ENCODE peak calls at places on chromosome 10, in eight cellular contexts. O, E, B, N, T, Q, R and A are unnamed samples.

GRCh38 chr10:122999347-122999746 is 9.2 kb downstream of the IKZF5 start:
- DNase-seq in R (no peak), T (no peak), E (no peak), Q (no peak), B (no peak), O (no peak), N (no peak), A (no peak)

GRCh38 chr10:43395571-43396060 is 13.4 kb downstream of the HNRNPF start:
- DNase-seq in E (no peak), T (no peak), N (no peak), O (no peak), Q (peak; percentile 31), R (peak; percentile 54), B (no peak), A (no peak)

GRCh38 chr10:36425140-36425797 is 700.1 kb upstream of the ANKRD30A start:
- DNase-seq in B (no peak), R (no peak), N (no peak), E (peak; percentile 36), Q (no peak), O (no peak), T (no peak), A (no peak)

GRCh38 chr10:29956335-29956924 is 103.0 kb downstream of the JCAD start:
- DNase-seq in B (no peak), R (no peak), T (no peak), O (no peak), N (no peak), Q (no peak), E (no peak), A (no peak)

GRCh38 chr10:114779803-114780609 is 41.6 kb upstream of the FHIP2A start:
- DNase-seq in N (peak; percentile 82), T (no peak), Q (peak; percentile 93), E (peak; percentile 71), R (no peak), B (peak; percentile 67), O (no peak), A (no peak)

GRCh38 chr10:43124574-43125273 is 13.5 kb upstream of the CSGALNACT2 start:
- DNase-seq in O (no peak), T (no peak), N (no peak), B (no peak), Q (no peak), E (no peak), R (no peak), A (no peak)

GRCh38 chr10:34432589-34432988 is 382.5 kb downstream of the PARD3 start:
- DNase-seq in B (no peak), E (no peak), T (no peak), O (no peak), Q (no peak), N (no peak), R (no peak), A (no peak)

GRCh38 chr10:110615057-110615630 is 29.0 kb upstream of the RBM20 start:
- DNase-seq in T (no peak), N (peak; percentile 43), O (no peak), Q (peak; percentile 24), E (peak; percentile 7), B (no peak), R (no peak), A (no peak)

GRCh38 chr10:43041422-43042342 is 35.2 kb upstream of the RET start:
- DNase-seq in Q (no peak), B (no peak), T (no peak), E (no peak), R (no peak), N (no peak), O (peak; percentile 8), A (no peak)

GRCh38 chr10:98510412-98510995 is 63.8 kb upstream of the HPS1 start:
- DNase-seq in R (no peak), O (no peak), T (no peak), Q (no peak), N (no peak), E (no peak), B (no peak), A (no peak)

GRCh38 chr10:63083904-63084689 is 49.0 kb upstream of the NRBF2 start:
- DNase-seq in B (peak; percentile 29), Q (peak; percentile 80), N (peak; percentile 74), E (peak; percentile 56), T (peak; percentile 58), O (peak; percentile 77), R (peak; percentile 21), A (peak; percentile 48)

GRCh38 chr10:4219901-4220300 is 434.9 kb upstream of the KLF6 start:
- DNase-seq in Q (no peak), O (no peak), N (no peak), R (no peak), T (no peak), B (no peak), E (no peak), A (no peak)

GRCh38 chr10:60186315-60187071 is 203.2 kb downstream of the ANK3 start:
- DNase-seq in E (peak; percentile 7), Q (no peak), R (no peak), T (no peak), N (no peak), B (no peak), O (peak; percentile 79), A (peak; percentile 29)

GRCh38 chr10:84863675-84864074 is 535.3 kb downstream of the CCSER2 start:
- DNase-seq in O (no peak), Q (no peak), R (no peak), N (no peak), E (no peak), T (no peak), B (no peak), A (no peak)

GRCh38 chr10:47262606-47263295 is 37.2 kb upstream of the GDF10 start:
- DNase-seq in T (no peak), E (no peak), O (no peak), Q (peak; percentile 78), N (peak; percentile 4), R (no peak), B (peak; percentile 31), A (no peak)

GRCh38 chr10:28939352-28940157 is 262.2 kb downstream of the BAMBI start:
- DNase-seq in E (no peak), O (no peak), N (no peak), T (peak; percentile 51), B (no peak), R (peak; percentile 23), Q (peak; percentile 72), A (peak; percentile 74)

GRCh38 chr10:22002531-22003110 is 909 bp downstream of the DNAJC1 start:
- DNase-seq in O (no peak), T (no peak), Q (peak; percentile 65), E (no peak), R (no peak), N (peak; percentile 21), B (no peak), A (no peak)

GRCh38 chr10:6012506-6012905 is 35.2 kb upstream of the IL15RA start:
- DNase-seq in R (no peak), N (no peak), B (no peak), Q (no peak), O (no peak), E (no peak), T (no peak), A (no peak)

GRCh38 chr10:6017781-6018354 is 40.5 kb upstream of the IL15RA start:
- DNase-seq in T (no peak), E (no peak), N (no peak), B (no peak), Q (no peak), R (no peak), O (no peak), A (no peak)

GRCh38 chr10:6011558-6011957 is 34.2 kb upstream of the IL15RA start:
- DNase-seq in R (no peak), E (no peak), Q (no peak), O (no peak), B (no peak), N (no peak), T (no peak), A (no peak)

GRCh38 chr10:6013413-6014192 is 36.3 kb upstream of the IL15RA start:
- DNase-seq in N (no peak), B (no peak), E (no peak), Q (no peak), R (peak; percentile 14), T (no peak), O (no peak), A (no peak)

DNA sequence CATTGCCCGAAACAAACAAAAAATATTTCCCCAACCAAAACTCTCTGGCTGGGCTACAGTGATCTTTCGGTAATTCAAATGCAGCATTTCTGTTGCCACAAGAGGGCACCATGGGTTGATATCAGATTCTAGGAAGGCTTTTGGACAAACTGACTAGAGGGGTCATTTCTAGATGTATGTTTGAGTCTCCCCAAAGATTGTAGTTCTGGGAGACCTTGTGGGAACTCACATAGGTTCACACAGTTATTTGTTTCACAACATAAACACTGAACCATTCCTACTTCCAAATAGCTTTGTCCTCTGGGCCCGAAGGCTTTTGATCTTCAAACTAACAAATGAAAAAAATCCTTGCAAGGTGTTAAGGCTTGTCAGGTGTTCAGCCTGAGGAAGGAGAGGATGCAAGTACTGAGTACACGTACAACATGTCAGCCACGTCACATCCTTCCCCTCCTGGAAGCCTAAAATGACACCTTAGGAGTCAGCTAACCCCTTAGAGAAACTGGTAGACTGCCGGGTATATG is 37.0 kb upstream of the IL15RA start:
- DNase-seq in E (peak; percentile 16), Q (peak; percentile 36), T (peak; percentile 35), O (peak; percentile 68), B (no peak), N (peak; percentile 27), R (peak; percentile 26), A (peak; percentile 51)
- TF ChIP-seq CTCF in E (peak; percentile 77), Q (peak; percentile 79), T (peak; percentile 77), O (peak; percentile 77), B (peak; percentile 56), N (peak; percentile 85), R (peak; percentile 82), A (peak; percentile 57)

GRCh38 chr10:8665322-8665721 is 610.8 kb downstream of the GATA3 start:
- DNase-seq in N (no peak), Q (no peak), T (no peak), R (no peak), E (no peak), O (no peak), B (no peak), A (no peak)

GRCh38 chr10:8659982-8660381 is 605.5 kb downstream of the GATA3 start:
- DNase-seq in B (no peak), O (no peak), E (no peak), N (no peak), Q (no peak), T (no peak), R (no peak), A (no peak)

GRCh38 chr10:8663131-8663530 is 608.6 kb downstream of the GATA3 start:
- DNase-seq in E (no peak), B (no peak), O (no peak), T (no peak), N (no peak), Q (no peak), R (no peak), A (no peak)
- TF ChIP-seq CTCF in E (no peak), B (no peak), O (no peak), T (no peak), N (no peak), Q (no peak), R (no peak), A (no peak)

GRCh38 chr10:124251317-124251716 is 157.9 kb upstream of the CHST15 start:
- DNase-seq in T (no peak), N (no peak), E (no peak), Q (no peak), B (no peak), R (no peak), O (no peak), A (no peak)
- TF ChIP-seq CTCF in T (no peak), N (no peak), E (no peak), Q (no peak), B (no peak), R (no peak), O (no peak), A (no peak)

DNA sequence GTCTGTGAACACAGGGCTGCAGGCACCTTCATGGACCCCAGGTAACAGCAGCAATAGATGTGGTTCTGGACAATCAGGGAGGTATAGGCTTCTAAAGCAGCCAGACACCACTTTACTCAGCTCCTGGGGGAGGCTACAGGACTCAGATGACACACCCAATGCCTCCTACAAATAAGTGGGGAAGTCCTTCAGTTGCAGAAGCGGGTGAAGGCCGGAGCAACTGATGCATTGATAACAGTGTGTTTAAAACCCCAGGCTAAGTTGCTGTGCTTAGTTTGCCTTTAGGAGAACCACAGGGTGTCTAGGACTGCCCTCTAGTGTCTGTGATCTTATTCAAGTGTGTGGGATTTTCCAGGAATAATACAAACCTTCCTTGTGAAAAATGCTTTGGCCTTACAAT is 5.9 kb upstream of the ITGA8 start:
- DNase-seq in B (no peak), Q (peak; percentile 74), E (no peak), T (no peak), R (peak; percentile 27), O (no peak), N (peak; percentile 63), A (no peak)
- TF ChIP-seq CTCF in B (peak; percentile 58), Q (peak; percentile 64), E (peak; percentile 79), T (peak; percentile 39), R (peak; percentile 68), O (peak; percentile 69), N (peak; percentile 78), A (peak; percentile 18)